ENCODE peak calls at places on chromosomes 13 and 19, in eight cellular contexts. D is ovary; S is mammary epithelial cell; B is left lung; Y is MM.1S; X is AG04450; I is psoas muscle; V is CD8-positive, alpha-beta T cell. Z is an unnamed sample. For H3K27me3, the result is how much of the 10 kb centered on the place peaks cover.

GRCh38 chr13:32545083-32545482 is 6.5 kb upstream of the N4BP2L2 start:
- DNase-seq in D (no peak), S (no peak), B (no peak), Y (no peak), X (no peak), I (no peak), V (no peak), Z (no peak)

GRCh38 chr19:46021531-46022041 is 1.3 kb downstream of the PGLYRP1 start:
- DNase-seq in D (no peak), S (peak), B (peak), Y (no peak), X (no peak), I (no peak), V (no peak), Z (no peak)

GRCh38 chr13:100546713-100547405 is 41.7 kb downstream of the GGACT start:
- DNase-seq in D (no peak), S (no peak), B (no peak), Y (no peak), X (no peak), I (no peak), V (no peak), Z (no peak)

GRCh38 chr19:33482486-33482885 is 39.1 kb downstream of the PEPD start:
- DNase-seq in D (no peak), S (no peak), B (no peak), Y (no peak), X (no peak), I (no peak), V (no peak), Z (no peak)

GRCh38 chr19:53432088-53432661 is 391 bp downstream of the ZNF761 start:
- DNase-seq in D (peak), S (peak), B (peak), Y (no peak), X (no peak), I (peak), V (no peak), Z (no peak)

GRCh38 chr13:85896516-85897450 is 97.6 kb upstream of the SLITRK6 start:
- DNase-seq in D (no peak), S (peak), B (no peak), Y (no peak), X (no peak), I (no peak), V (no peak), Z (no peak)

GRCh38 chr13:40389081-40389641 is 277.3 kb downstream of the FOXO1 start:
- DNase-seq in D (no peak), S (no peak), B (no peak), Y (peak), X (no peak), I (no peak), V (peak), Z (no peak)

GRCh38 chr13:24050292-24050711 is 110.2 kb upstream of the SPATA13 start:
- DNase-seq in D (peak), S (peak), B (peak), Y (no peak), X (no peak), I (no peak), V (no peak), Z (no peak)

GRCh38 chr19:46218160-46218559 is 11.4 kb upstream of the IGFL1 start:
- DNase-seq in D (peak), S (peak), B (no peak), Y (peak), X (no peak), I (no peak), V (no peak), Z (peak)

GRCh38 chr13:87676254-87677042 is 5.3 kb downstream of the SLITRK5 start:
- DNase-seq in D (no peak), S (no peak), B (no peak), Y (no peak), X (no peak), I (no peak), V (no peak), Z (no peak)

GRCh38 chr13:42883771-42884170 is 102.4 kb downstream of the FAM216B start:
- DNase-seq in D (no peak), S (peak), B (no peak), Y (no peak), X (no peak), I (peak), V (no peak), Z (no peak)
- TF ChIP-seq CTCF in D (no peak), S (peak), B (no peak), Y (no peak), X (no peak), I (peak), V (no peak), Z (no peak)

DNA sequence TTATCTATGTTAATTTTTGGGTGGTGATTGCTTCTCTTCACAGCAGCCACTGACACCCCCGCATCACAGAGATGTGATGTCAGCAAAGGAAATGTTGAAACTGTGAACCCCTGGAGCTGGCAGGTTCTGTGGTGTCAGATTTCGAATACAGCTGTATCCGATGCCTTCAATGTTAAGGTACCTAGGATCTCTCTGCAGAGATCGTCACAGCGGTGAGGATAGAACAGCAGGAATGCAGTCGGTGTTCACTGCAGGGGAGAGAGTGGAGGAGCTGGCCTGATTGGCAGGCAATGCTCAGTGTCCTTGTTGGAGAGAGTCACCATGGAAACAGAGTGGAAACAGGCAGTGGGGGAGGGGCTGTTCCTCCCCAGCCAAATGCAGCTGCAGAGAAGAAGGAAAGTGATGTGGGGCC is 79.5 kb upstream of the ZNF835 start:
- DNase-seq in D (peak), S (no peak), B (no peak), Y (no peak), X (no peak), I (no peak), V (no peak), Z (no peak)
- H3K27ac ChIP-seq in D (no peak), S (no peak), B (no peak), Y (no peak), X (no peak), I (no peak), V (no peak), Z (no peak)

GRCh38 chr13:25371608-25372274 is at the start of gene ATP8A2:
- DNase-seq in D (no peak), S (no peak), B (no peak), Y (no peak), X (no peak), I (no peak), V (no peak), Z (no peak)
- H3K27me3 ChIP-seq in D (under half), S (under half), B (half or more), Y (under half), X (under half), I (under half), V (under half), Z (half or more)

DNA sequence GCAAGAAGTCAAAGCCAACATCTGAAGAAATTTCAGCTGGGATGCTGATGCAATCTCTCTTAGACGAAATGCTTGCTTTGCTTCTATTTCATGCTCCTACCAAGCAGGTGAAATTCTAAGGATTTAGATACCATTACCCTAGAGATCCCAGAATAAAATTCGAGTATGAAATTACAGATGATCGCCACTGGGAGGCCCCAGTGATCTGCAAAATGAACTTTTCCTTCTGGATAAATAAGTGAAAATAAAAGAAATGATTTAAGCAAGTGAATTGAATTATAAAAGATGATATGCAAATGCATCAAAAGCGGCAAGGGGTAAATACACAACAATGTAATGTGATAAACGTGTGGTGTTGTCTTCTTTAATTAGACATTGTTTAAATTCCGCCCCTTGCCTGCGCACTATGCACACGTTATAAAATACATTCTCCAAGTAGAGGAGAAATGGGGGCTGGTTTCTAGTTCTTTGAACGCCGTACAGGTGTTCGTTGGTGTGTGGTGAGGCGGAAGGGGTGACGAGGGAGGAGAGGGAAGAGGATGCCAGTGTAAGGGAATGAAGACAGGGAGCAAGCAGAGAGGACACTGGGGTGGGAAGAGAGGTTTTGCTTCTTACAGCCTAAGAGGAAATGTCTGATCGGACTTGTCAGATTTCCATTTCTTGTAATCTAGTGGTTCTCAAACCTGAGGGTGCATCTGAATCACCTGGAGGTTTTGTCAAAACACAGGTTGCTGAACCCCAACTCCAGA is 58.0 kb downstream of the ERCC5 start:
- DNase-seq in D (no peak), S (peak), B (no peak), Y (no peak), X (no peak), I (no peak), V (no peak), Z (no peak)
- TF ChIP-seq CTCF in D (no peak), S (peak), B (no peak), Y (peak), X (peak), I (peak), V (no peak), Z (no peak)

GRCh38 chr19:39907213-39907612 is 27.2 kb downstream of the FCGBP start:
- DNase-seq in D (no peak), S (no peak), B (no peak), Y (no peak), X (no peak), I (no peak), V (no peak), Z (no peak)
- H3K27ac ChIP-seq in D (no peak), S (no peak), B (no peak), Y (no peak), X (no peak), I (no peak), V (no peak), Z (no peak)

GRCh38 chr13:111621164-111621563 is 300.7 kb downstream of the TEX29 start:
- DNase-seq in D (no peak), S (no peak), B (no peak), Y (no peak), X (no peak), I (no peak), V (no peak), Z (no peak)

GRCh38 chr13:111620586-111620985 is 300.1 kb downstream of the TEX29 start:
- DNase-seq in D (no peak), S (no peak), B (no peak), Y (no peak), X (no peak), I (no peak), V (no peak), Z (no peak)

GRCh38 chr13:111623170-111623569 is 302.7 kb downstream of the TEX29 start:
- DNase-seq in D (no peak), S (no peak), B (no peak), Y (no peak), X (no peak), I (no peak), V (no peak), Z (no peak)

GRCh38 chr13:111623743-111624505 is 303.5 kb downstream of the TEX29 start:
- DNase-seq in D (no peak), S (no peak), B (no peak), Y (no peak), X (no peak), I (no peak), V (no peak), Z (no peak)

GRCh38 chr13:111622051-111622531 is 301.6 kb downstream of the TEX29 start:
- DNase-seq in D (no peak), S (no peak), B (no peak), Y (no peak), X (no peak), I (no peak), V (no peak), Z (no peak)
- H3K27me3 ChIP-seq in D (under half), S (under half), B (under half), Y (under half), X (under half), I (under half), V (under half), Z (under half)

GRCh38 chr19:7393934-7394508 is 45.3 kb downstream of the ARHGEF18 start:
- DNase-seq in D (no peak), S (no peak), B (no peak), Y (no peak), X (no peak), I (no peak), V (no peak), Z (no peak)

GRCh38 chr19:7395360-7395781 is 46.6 kb downstream of the ARHGEF18 start:
- DNase-seq in D (no peak), S (no peak), B (no peak), Y (peak), X (no peak), I (no peak), V (no peak), Z (no peak)

GRCh38 chr19:7393459-7393858 is 44.7 kb downstream of the ARHGEF18 start:
- DNase-seq in D (no peak), S (no peak), B (no peak), Y (no peak), X (no peak), I (no peak), V (no peak), Z (no peak)

GRCh38 chr19:7395793-7396192 is 47.1 kb downstream of the ARHGEF18 start:
- DNase-seq in D (no peak), S (peak), B (no peak), Y (peak), X (no peak), I (no peak), V (no peak), Z (no peak)

DNA sequence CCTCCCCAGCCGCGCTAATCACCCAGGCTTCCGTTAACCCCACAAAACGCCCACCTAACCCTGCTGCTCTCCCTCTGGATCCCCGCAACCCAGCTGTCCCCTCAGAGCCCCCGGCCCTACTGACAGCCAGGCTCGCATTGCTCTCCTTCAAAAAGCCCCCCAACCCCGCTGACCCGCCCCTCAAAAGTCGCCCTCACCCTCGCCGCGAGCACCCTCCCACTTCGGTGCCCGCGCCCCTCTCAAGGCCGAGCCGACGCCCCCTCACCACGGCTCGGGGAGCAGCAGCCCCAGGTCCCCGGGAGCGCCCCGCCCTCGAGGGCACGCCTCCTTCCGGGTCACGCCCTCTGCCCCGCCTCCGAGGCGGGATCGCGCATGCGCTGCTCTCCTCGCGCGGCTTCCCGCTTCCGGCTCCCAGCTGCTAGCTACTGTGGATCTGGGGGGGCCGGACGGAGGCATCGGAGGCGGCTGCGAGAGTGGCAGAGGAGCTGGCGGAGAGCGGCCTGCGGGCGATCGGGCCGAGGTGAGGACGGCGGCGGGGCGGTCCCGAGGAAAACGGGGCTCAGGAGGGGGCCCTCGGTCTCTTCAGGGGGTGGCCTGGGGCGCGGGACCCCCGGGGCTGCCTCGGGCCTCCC is 46.1 kb downstream of the ARHGEF18 start:
- DNase-seq in D (peak), S (peak), B (peak), Y (peak), X (peak), I (peak), V (peak), Z (peak)
- TF ChIP-seq CTCF in D (no peak), S (no peak), B (no peak), Y (no peak), X (no peak), I (no peak), V (no peak), Z (no peak)

GRCh38 chr19:1040476-1041271 is 767 bp downstream of the ABCA7 start:
- DNase-seq in D (peak), S (peak), B (peak), Y (peak), X (peak), I (peak), V (peak), Z (peak)

GRCh38 chr19:1038995-1039645 is 787 bp upstream of the ABCA7 start:
- DNase-seq in D (no peak), S (no peak), B (no peak), Y (peak), X (no peak), I (peak), V (no peak), Z (no peak)

GRCh38 chr19:1035998-1036621 is 3.8 kb upstream of the ABCA7 start:
- DNase-seq in D (no peak), S (no peak), B (no peak), Y (no peak), X (no peak), I (no peak), V (no peak), Z (no peak)

GRCh38 chr19:1039646-1040475 is at the start of gene ABCA7:
- DNase-seq in D (peak), S (peak), B (peak), Y (peak), X (peak), I (peak), V (peak), Z (peak)

DNA sequence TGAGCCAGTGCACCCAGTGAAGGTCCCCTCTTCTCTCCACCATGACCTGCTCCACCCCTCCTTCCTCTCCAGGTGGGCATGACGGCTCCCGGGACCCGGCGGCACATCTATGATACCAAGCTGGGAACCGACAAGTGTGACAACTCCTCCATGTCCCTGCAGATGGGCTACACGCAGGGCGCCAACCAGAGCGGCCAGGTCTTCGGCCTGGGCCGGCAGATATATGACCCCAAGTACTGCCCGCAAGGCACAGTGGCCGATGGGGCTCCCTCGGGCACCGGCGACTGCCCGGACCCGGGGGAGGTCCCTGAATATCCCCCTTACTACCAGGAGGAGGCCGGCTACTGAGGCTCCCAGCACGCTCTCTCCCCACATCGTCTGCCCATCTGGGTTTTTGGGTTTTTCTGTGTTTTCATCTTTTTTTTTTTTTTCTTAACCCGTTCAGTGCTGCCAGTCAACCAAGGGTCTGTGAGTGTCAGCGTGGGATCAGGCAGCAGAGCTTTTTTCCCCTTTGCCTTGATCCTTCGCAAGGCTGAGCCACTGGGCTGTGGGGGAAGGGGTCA is 2.3 kb upstream of the ABCA7 start:
- DNase-seq in D (no peak), S (no peak), B (no peak), Y (peak), X (no peak), I (no peak), V (no peak), Z (no peak)
- H3K27ac ChIP-seq in D (no peak), S (no peak), B (peak), Y (peak), X (peak), I (no peak), V (peak), Z (peak)

DNA sequence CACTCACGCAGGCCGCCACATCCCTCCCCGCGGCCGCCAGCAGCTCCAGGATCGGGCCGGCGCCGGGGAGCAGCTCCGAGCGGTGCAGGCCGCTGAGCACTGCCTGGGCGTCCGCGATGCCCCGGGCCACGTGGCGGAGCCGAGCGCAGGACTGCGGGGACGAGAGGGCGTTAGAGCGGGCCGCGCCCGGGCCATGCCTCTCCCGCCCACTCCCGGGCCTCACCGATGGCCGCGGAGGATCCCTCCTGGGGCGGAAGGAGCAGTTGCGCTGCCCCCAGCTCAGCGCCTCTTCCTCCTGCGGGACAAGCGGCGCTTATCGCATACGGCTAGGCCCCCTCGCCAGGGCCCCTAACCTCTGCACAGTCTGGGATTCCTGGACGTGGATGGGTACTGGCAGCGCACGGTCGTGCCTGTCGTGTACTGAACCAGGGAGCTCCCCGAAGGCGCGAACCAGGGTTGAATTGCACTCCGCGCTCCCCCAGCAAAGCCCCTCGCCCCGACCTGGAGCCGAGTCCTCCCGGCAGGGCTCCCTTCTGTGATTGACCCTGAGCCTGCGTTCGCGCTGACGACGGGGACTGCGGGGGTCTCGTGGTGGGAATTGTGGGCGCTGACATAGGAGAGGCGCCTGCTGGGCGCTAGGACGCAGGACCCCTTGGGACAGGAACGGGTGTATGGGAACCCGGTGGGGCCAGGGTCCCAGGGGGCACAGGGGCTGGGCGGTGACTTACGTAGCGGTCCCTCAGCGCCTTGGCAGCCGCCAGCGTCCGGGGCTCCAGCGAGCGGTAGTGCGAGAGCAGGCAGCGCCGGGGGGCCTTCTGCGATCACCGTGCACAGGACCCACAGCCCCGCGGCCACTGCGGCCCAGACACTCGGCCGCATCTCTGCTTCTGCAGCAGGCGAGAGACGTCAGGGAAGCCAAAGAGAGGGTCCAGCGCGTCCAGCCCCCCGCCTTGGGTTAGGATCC is 673 bp downstream of the IFNL4 start:
- DNase-seq in D (no peak), S (no peak), B (no peak), Y (no peak), X (no peak), I (no peak), V (no peak), Z (no peak)
- H3K27me3 ChIP-seq in D (under half), S (under half), B (under half), Y (under half), X (under half), I (under half), V (under half), Z (under half)

Z was measured in CD4-positive, alpha-beta T cell.